ENCODE peak calls at places on chromosome X, in seven cellular contexts. One of them, this sample, is unnamed.

GRCh38 chrX:110210417-110211139 is 107.3 kb downstream of the AMMECR1 start:
- DNase-seq in endothelial cell of umbilical vein: peak; percentile 72
- DNase-seq in kidney: no peak
- DNase-seq in astrocyte: peak; percentile 86
- DNase-seq in GM23248: peak; percentile 82
- DNase-seq in colonic mucosa: no peak
- DNase-seq in fibroblast of lung: peak; percentile 87
- DNase-seq in this sample: peak; percentile 46

GRCh38 chrX:113741744-113742143 is 842.1 kb upstream of the HTR2C start:
- DNase-seq in kidney: no peak
- DNase-seq in fibroblast of lung: no peak
- DNase-seq in colonic mucosa: no peak
- DNase-seq in astrocyte: peak; percentile 10
- DNase-seq in endothelial cell of umbilical vein: peak; percentile 52
- DNase-seq in GM23248: peak; percentile 60
- DNase-seq in this sample: peak; percentile 61

GRCh38 chrX:139823806-139824205 is 109.0 kb downstream of the ATP11C start:
- DNase-seq in endothelial cell of umbilical vein: no peak
- DNase-seq in kidney: no peak
- DNase-seq in GM23248: peak; percentile 9
- DNase-seq in colonic mucosa: no peak
- DNase-seq in fibroblast of lung: peak; percentile 61
- DNase-seq in astrocyte: peak; percentile 29
- DNase-seq in this sample: peak; percentile 25

GRCh38 chrX:118350715-118351114 is 4.8 kb downstream of the WDR44 start:
- DNase-seq in colonic mucosa: no peak
- DNase-seq in fibroblast of lung: no peak
- DNase-seq in kidney: no peak
- DNase-seq in endothelial cell of umbilical vein: no peak
- DNase-seq in astrocyte: no peak
- DNase-seq in GM23248: no peak
- DNase-seq in this sample: no peak

GRCh38 chrX:47623540-47624027 is 3.9 kb upstream of the SYN1 start:
- DNase-seq in GM23248: peak; percentile 76
- DNase-seq in astrocyte: peak; percentile 70
- DNase-seq in endothelial cell of umbilical vein: peak; percentile 69
- DNase-seq in kidney: peak; percentile 83
- DNase-seq in colonic mucosa: peak; percentile 34
- DNase-seq in fibroblast of lung: peak; percentile 76
- DNase-seq in this sample: peak; percentile 75

GRCh38 chrX:70769659-70770232 is 138.8 kb downstream of the TEX11 start:
- DNase-seq in GM23248: peak; percentile 15
- DNase-seq in endothelial cell of umbilical vein: peak; percentile 3
- DNase-seq in colonic mucosa: no peak
- DNase-seq in kidney: no peak
- DNase-seq in fibroblast of lung: peak; percentile 5
- DNase-seq in astrocyte: no peak
- DNase-seq in this sample: peak; percentile 55

GRCh38 chrX:44871114-44871645 is 1.8 kb upstream of the KDM6A start:
- DNase-seq in astrocyte: no peak
- DNase-seq in kidney: peak; percentile 77
- DNase-seq in colonic mucosa: peak; percentile 48
- DNase-seq in GM23248: peak; percentile 59
- DNase-seq in fibroblast of lung: peak; percentile 17
- DNase-seq in endothelial cell of umbilical vein: no peak
- DNase-seq in this sample: no peak

GRCh38 chrX:29690061-29690460 is 525.3 kb upstream of the MAGEB2 start:
- DNase-seq in GM23248: peak; percentile 40
- DNase-seq in fibroblast of lung: peak; percentile 50
- DNase-seq in endothelial cell of umbilical vein: peak; percentile 29
- DNase-seq in kidney: no peak
- DNase-seq in astrocyte: peak; percentile 79
- DNase-seq in colonic mucosa: no peak
- DNase-seq in this sample: peak; percentile 35

GRCh38 chrX:34343001-34343400 is 210.9 kb upstream of the FAM47A start:
- DNase-seq in fibroblast of lung: no peak
- DNase-seq in kidney: no peak
- DNase-seq in GM23248: no peak
- DNase-seq in astrocyte: no peak
- DNase-seq in colonic mucosa: no peak
- DNase-seq in endothelial cell of umbilical vein: no peak
- DNase-seq in this sample: no peak

GRCh38 chrX:37685452-37686347 is at the start of gene XK:
- DNase-seq in endothelial cell of umbilical vein: peak; percentile 1
- DNase-seq in kidney: peak; percentile 82
- DNase-seq in astrocyte: peak; percentile 6
- DNase-seq in GM23248: peak; percentile 28
- DNase-seq in colonic mucosa: peak; percentile 63
- DNase-seq in fibroblast of lung: peak; percentile 39
- DNase-seq in this sample: peak; percentile 44

GRCh38 chrX:109847257-109848187 is 114.5 kb upstream of the ACSL4 start:
- DNase-seq in colonic mucosa: no peak
- DNase-seq in astrocyte: peak; percentile 90
- DNase-seq in kidney: no peak
- DNase-seq in fibroblast of lung: peak; percentile 93
- DNase-seq in endothelial cell of umbilical vein: no peak
- DNase-seq in GM23248: peak; percentile 83
- DNase-seq in this sample: peak; percentile 86

GRCh38 chrX:74259879-74260491 is 44.0 kb upstream of the ZCCHC13 start:
- DNase-seq in astrocyte: no peak
- DNase-seq in endothelial cell of umbilical vein: no peak
- DNase-seq in kidney: no peak
- DNase-seq in colonic mucosa: no peak
- DNase-seq in GM23248: no peak
- DNase-seq in fibroblast of lung: no peak
- DNase-seq in this sample: no peak

GRCh38 chrX:111652719-111653118 is 28.3 kb upstream of the ALG13 start:
- DNase-seq in GM23248: no peak
- DNase-seq in kidney: no peak
- DNase-seq in astrocyte: no peak
- DNase-seq in colonic mucosa: no peak
- DNase-seq in endothelial cell of umbilical vein: no peak
- DNase-seq in fibroblast of lung: no peak
- DNase-seq in this sample: no peak

GRCh38 chrX:142428916-142429315 is 223.8 kb upstream of the MAGEC2 start:
- DNase-seq in colonic mucosa: no peak
- DNase-seq in endothelial cell of umbilical vein: no peak
- DNase-seq in astrocyte: no peak
- DNase-seq in fibroblast of lung: no peak
- DNase-seq in kidney: no peak
- DNase-seq in GM23248: no peak
- DNase-seq in this sample: no peak

GRCh38 chrX:148498067-148498466 is 2.4 kb upstream of the AFF2 start:
- DNase-seq in endothelial cell of umbilical vein: no peak
- DNase-seq in colonic mucosa: no peak
- DNase-seq in kidney: no peak
- DNase-seq in fibroblast of lung: no peak
- DNase-seq in astrocyte: no peak
- DNase-seq in GM23248: no peak
- DNase-seq in this sample: no peak
- H3K9ac ChIP-seq in endothelial cell of umbilical vein: no peak overlapping the region
- H3K9ac ChIP-seq in colonic mucosa: no peak overlapping the region
- H3K9ac ChIP-seq in kidney: no peak overlapping the region
- H3K9ac ChIP-seq in fibroblast of lung: no peak overlapping the region
- H3K9ac ChIP-seq in astrocyte: no peak overlapping the region
- H3K9ac ChIP-seq in GM23248: no peak overlapping the region
- H3K9ac ChIP-seq in this sample: no peak overlapping the region

DNA sequence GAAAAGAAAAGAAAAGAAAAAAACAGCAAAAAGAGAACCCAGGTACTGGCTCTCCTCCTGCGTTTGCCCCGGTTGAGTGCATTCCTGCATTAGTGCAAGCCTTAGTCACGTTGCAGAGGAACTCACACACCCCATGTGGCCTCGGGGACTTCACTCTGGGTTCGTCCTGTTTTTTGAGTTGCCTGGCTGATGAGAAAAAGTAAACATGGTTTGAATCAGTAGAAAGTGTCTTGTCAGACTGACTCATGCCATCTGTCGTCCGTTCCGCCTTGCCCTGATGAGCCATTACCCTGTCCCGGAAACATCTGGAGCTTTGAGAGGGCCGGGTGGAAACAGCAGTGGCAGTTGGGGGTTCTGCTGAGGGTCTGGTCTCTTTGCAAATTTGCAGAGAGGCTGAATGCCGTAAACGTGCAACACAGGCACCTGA is 16.3 kb downstream of the CD99 start:
- DNase-seq in GM23248: peak; percentile 98
- DNase-seq in fibroblast of lung: peak; percentile 86
- DNase-seq in astrocyte: peak; percentile 70
- DNase-seq in kidney: peak; percentile 82
- DNase-seq in endothelial cell of umbilical vein: peak; percentile 60
- DNase-seq in colonic mucosa: peak; percentile 47
- DNase-seq in this sample: peak; percentile 90
- H3K4me3 ChIP-seq in GM23248: peak overlapping the region; percentile 50
- H3K4me3 ChIP-seq in fibroblast of lung: no peak overlapping the region
- H3K4me3 ChIP-seq in astrocyte: no peak overlapping the region
- H3K4me3 ChIP-seq in kidney: no peak overlapping the region
- H3K4me3 ChIP-seq in endothelial cell of umbilical vein: no peak overlapping the region
- H3K4me3 ChIP-seq in colonic mucosa: no peak overlapping the region
- H3K4me3 ChIP-seq in this sample: peak overlapping the region; percentile 45

DNA sequence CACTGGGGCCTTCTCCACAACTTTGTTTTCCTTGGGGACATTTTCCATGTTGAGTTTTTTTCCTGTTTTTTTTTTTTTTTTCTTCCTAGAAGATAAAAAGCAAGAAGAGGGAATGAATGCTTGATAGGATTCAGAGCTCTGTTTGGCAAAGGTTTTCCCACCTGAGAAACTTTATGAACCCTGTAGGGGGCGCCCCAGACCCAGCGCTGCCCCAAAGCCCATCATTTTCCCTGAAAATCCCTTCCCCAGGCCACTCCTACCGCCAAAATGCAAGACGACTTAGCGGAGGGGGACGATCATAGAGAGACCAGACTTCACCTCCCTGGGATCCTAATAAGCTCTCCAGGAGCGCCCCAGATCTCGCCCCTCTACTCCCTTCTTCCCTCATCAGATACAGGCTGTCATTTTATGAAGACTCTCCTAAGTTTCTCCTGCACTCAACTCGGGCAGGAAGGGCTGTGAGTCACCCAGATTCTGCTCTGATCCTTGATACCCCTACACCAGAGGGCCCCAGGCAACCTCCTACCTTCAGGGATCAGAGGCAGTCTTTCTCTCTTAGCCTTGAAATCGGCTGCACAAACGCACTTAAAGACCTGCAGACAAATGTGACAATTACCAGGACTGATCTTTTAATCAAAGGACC is 1.4 kb downstream of the BEX5 start:
- DNase-seq in colonic mucosa: peak; percentile 17
- DNase-seq in fibroblast of lung: no peak
- DNase-seq in kidney: no peak
- DNase-seq in endothelial cell of umbilical vein: no peak
- DNase-seq in astrocyte: no peak
- DNase-seq in GM23248: no peak
- DNase-seq in this sample: no peak
- H3K9ac ChIP-seq in colonic mucosa: no peak overlapping the region
- H3K9ac ChIP-seq in fibroblast of lung: no peak overlapping the region
- H3K9ac ChIP-seq in kidney: no peak overlapping the region
- H3K9ac ChIP-seq in endothelial cell of umbilical vein: no peak overlapping the region
- H3K9ac ChIP-seq in astrocyte: no peak overlapping the region
- H3K9ac ChIP-seq in GM23248: no peak overlapping the region
- H3K9ac ChIP-seq in this sample: no peak overlapping the region

GRCh38 chrX:68627986-68628385 is 19.5 kb upstream of the STARD8 start:
- DNase-seq in endothelial cell of umbilical vein: no peak
- DNase-seq in GM23248: no peak
- DNase-seq in fibroblast of lung: no peak
- DNase-seq in kidney: no peak
- DNase-seq in astrocyte: no peak
- DNase-seq in colonic mucosa: no peak
- DNase-seq in this sample: no peak
- H3K4me3 ChIP-seq in endothelial cell of umbilical vein: no peak overlapping the region
- H3K4me3 ChIP-seq in GM23248: no peak overlapping the region
- H3K4me3 ChIP-seq in fibroblast of lung: no peak overlapping the region
- H3K4me3 ChIP-seq in kidney: no peak overlapping the region
- H3K4me3 ChIP-seq in astrocyte: no peak overlapping the region
- H3K4me3 ChIP-seq in colonic mucosa: no peak overlapping the region
- H3K4me3 ChIP-seq in this sample: no peak overlapping the region

GRCh38 chrX:154409222-154409871 is at the start of gene DNASE1L1:
- DNase-seq in fibroblast of lung: peak; percentile 78
- DNase-seq in GM23248: peak; percentile 91
- DNase-seq in endothelial cell of umbilical vein: peak; percentile 92
- DNase-seq in colonic mucosa: peak; percentile 91
- DNase-seq in kidney: peak; percentile 95
- DNase-seq in astrocyte: peak; percentile 82
- DNase-seq in this sample: peak; percentile 84

GRCh38 chrX:154411322-154411980 is at the start of gene TAFAZZIN:
- DNase-seq in colonic mucosa: peak; percentile 74
- DNase-seq in fibroblast of lung: peak; percentile 65
- DNase-seq in GM23248: peak; percentile 85
- DNase-seq in endothelial cell of umbilical vein: peak; percentile 58
- DNase-seq in astrocyte: peak; percentile 27
- DNase-seq in kidney: peak; percentile 90
- DNase-seq in this sample: peak; percentile 82

GRCh38 chrX:154411981-154412340 is 622 bp downstream of the TAFAZZIN start:
- DNase-seq in endothelial cell of umbilical vein: peak; percentile 61
- DNase-seq in astrocyte: peak; percentile 23
- DNase-seq in GM23248: peak; percentile 71
- DNase-seq in colonic mucosa: peak; percentile 79
- DNase-seq in kidney: peak; percentile 85
- DNase-seq in fibroblast of lung: peak; percentile 35
- DNase-seq in this sample: peak; percentile 54

GRCh38 chrX:154412468-154412867 is 1.1 kb downstream of the TAFAZZIN start:
- DNase-seq in astrocyte: no peak
- DNase-seq in GM23248: peak; percentile 19
- DNase-seq in kidney: no peak
- DNase-seq in fibroblast of lung: no peak
- DNase-seq in endothelial cell of umbilical vein: no peak
- DNase-seq in colonic mucosa: peak; percentile 41
- DNase-seq in this sample: peak; percentile 15

DNA sequence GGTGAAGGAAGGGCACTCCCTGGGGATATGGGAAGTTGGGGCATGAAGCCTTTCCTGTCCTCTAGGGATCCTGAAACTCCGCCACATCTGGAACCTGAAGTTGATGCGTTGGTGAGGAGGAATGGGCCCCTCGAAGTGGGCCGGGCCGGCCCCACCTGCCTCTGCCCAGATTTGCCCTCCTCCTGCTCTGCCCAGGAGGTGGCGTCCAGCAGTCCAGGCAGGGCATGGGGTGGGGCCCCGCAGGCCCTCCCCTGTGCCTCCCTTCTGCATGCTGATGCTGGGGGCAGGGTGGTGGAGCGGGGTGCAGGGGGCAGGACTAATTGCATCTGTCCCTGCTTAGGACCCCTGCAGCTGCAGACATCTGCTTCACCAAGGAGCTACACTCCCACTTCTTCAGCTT is 1.8 kb downstream of the TAFAZZIN start:
- DNase-seq in fibroblast of lung: no peak
- DNase-seq in kidney: no peak
- DNase-seq in endothelial cell of umbilical vein: no peak
- DNase-seq in GM23248: no peak
- DNase-seq in colonic mucosa: no peak
- DNase-seq in astrocyte: no peak
- DNase-seq in this sample: no peak
- H3K9ac ChIP-seq in fibroblast of lung: no peak overlapping the region
- H3K9ac ChIP-seq in kidney: no peak overlapping the region
- H3K9ac ChIP-seq in endothelial cell of umbilical vein: no peak overlapping the region
- H3K9ac ChIP-seq in GM23248: no peak overlapping the region
- H3K9ac ChIP-seq in colonic mucosa: no peak overlapping the region
- H3K9ac ChIP-seq in astrocyte: no peak overlapping the region
- H3K9ac ChIP-seq in this sample: no peak overlapping the region

GRCh38 chrX:136584545-136584944 is 52.5 kb downstream of the VGLL1 start:
- DNase-seq in kidney: no peak
- DNase-seq in colonic mucosa: no peak
- DNase-seq in fibroblast of lung: no peak
- DNase-seq in GM23248: no peak
- DNase-seq in astrocyte: no peak
- DNase-seq in endothelial cell of umbilical vein: no peak
- DNase-seq in this sample: no peak
- H3K4me3 ChIP-seq in kidney: no peak overlapping the region
- H3K4me3 ChIP-seq in colonic mucosa: no peak overlapping the region
- H3K4me3 ChIP-seq in fibroblast of lung: no peak overlapping the region
- H3K4me3 ChIP-seq in GM23248: no peak overlapping the region
- H3K4me3 ChIP-seq in astrocyte: no peak overlapping the region
- H3K4me3 ChIP-seq in endothelial cell of umbilical vein: no peak overlapping the region
- H3K4me3 ChIP-seq in this sample: no peak overlapping the region

This sample was measured in adipocyte.